ENCODE peak calls at places on chromosomes 13 and 19, in six cellular contexts. One of them, this sample, is unnamed.
A peak's percentile ranks its signal among the peaks of the same experiment; 100 is the strongest.

GRCh38 chr13:101527130-101527529 is 74.7 kb downstream of the ITGBL1 start:
- DNase-seq in SK-N-DZ: no peak
- DNase-seq in GM03348: no peak
- DNase-seq in thoracic aorta: no peak
- DNase-seq in A172: no peak
- DNase-seq in NCI-H345: no peak
- DNase-seq in this sample: no peak

GRCh38 chr19:16233836-16234551 is 36.3 kb downstream of the AP1M1 start:
- DNase-seq in SK-N-DZ: no peak
- DNase-seq in GM03348: no peak
- DNase-seq in thoracic aorta: no peak
- DNase-seq in A172: no peak
- DNase-seq in NCI-H345: no peak
- DNase-seq in this sample: no peak

GRCh38 chr19:47240996-47241918 is 10.3 kb upstream of the BBC3 start:
- DNase-seq in SK-N-DZ: no peak
- DNase-seq in GM03348: peak; percentile 85
- DNase-seq in thoracic aorta: peak; percentile 67
- DNase-seq in A172: peak; percentile 68
- DNase-seq in NCI-H345: peak; percentile 82
- DNase-seq in this sample: no peak

GRCh38 chr19:34317311-34317927 is 47.6 kb upstream of the GPI start:
- DNase-seq in SK-N-DZ: no peak
- DNase-seq in GM03348: no peak
- DNase-seq in thoracic aorta: no peak
- DNase-seq in A172: peak; percentile 38
- DNase-seq in NCI-H345: peak; percentile 9
- DNase-seq in this sample: no peak

GRCh38 chr13:113832204-113832603 is 31.7 kb downstream of the GAS6 start:
- DNase-seq in SK-N-DZ: no peak
- DNase-seq in GM03348: no peak
- DNase-seq in thoracic aorta: no peak
- DNase-seq in A172: peak; percentile 56
- DNase-seq in NCI-H345: no peak
- DNase-seq in this sample: no peak

GRCh38 chr19:572140-572890 is at the start of gene BSG:
- DNase-seq in SK-N-DZ: peak; percentile 99
- DNase-seq in GM03348: peak; percentile 100
- DNase-seq in thoracic aorta: peak; percentile 90
- DNase-seq in A172: peak; percentile 93
- DNase-seq in NCI-H345: peak; percentile 99
- DNase-seq in this sample: peak; percentile 92

GRCh38 chr19:28213476-28214082 is 999.4 kb downstream of the UQCRFS1 start:
- DNase-seq in SK-N-DZ: no peak
- DNase-seq in GM03348: no peak
- DNase-seq in thoracic aorta: no peak
- DNase-seq in A172: peak; percentile 54
- DNase-seq in NCI-H345: no peak
- DNase-seq in this sample: no peak

GRCh38 chr19:18637644-18638630 is 1.1 kb downstream of the KLHL26 start:
- DNase-seq in SK-N-DZ: no peak
- DNase-seq in GM03348: no peak
- DNase-seq in thoracic aorta: no peak
- DNase-seq in A172: no peak
- DNase-seq in NCI-H345: peak; percentile 30
- DNase-seq in this sample: no peak

GRCh38 chr13:39910833-39911232 is 255.4 kb downstream of the COG6 start:
- DNase-seq in SK-N-DZ: no peak
- DNase-seq in GM03348: peak; percentile 6
- DNase-seq in thoracic aorta: no peak
- DNase-seq in A172: no peak
- DNase-seq in NCI-H345: no peak
- DNase-seq in this sample: no peak

GRCh38 chr13:64640002-64640401 is 2590.1 kb downstream of the PCDH9 start:
- DNase-seq in SK-N-DZ: no peak
- DNase-seq in GM03348: no peak
- DNase-seq in thoracic aorta: no peak
- DNase-seq in A172: no peak
- DNase-seq in NCI-H345: peak; percentile 73
- DNase-seq in this sample: no peak

GRCh38 chr19:47111081-47111589 is 2.4 kb downstream of the ZC3H4 start:
- DNase-seq in SK-N-DZ: no peak
- DNase-seq in GM03348: no peak
- DNase-seq in thoracic aorta: no peak
- DNase-seq in A172: no peak
- DNase-seq in NCI-H345: no peak
- DNase-seq in this sample: no peak

GRCh38 chr19:36418287-36419001 is at the start of gene ZFP82:
- DNase-seq in SK-N-DZ: peak; percentile 86
- DNase-seq in GM03348: peak; percentile 97
- DNase-seq in thoracic aorta: no peak
- DNase-seq in A172: no peak
- DNase-seq in NCI-H345: peak; percentile 95
- DNase-seq in this sample: peak; percentile 37

GRCh38 chr19:41698746-41699230 is 9.6 kb upstream of the CEACAM5 start:
- DNase-seq in SK-N-DZ: no peak
- DNase-seq in GM03348: no peak
- DNase-seq in thoracic aorta: no peak
- DNase-seq in A172: no peak
- DNase-seq in NCI-H345: no peak
- DNase-seq in this sample: no peak

GRCh38 chr13:31869582-31869981 is 130.3 kb downstream of the RXFP2 start:
- DNase-seq in SK-N-DZ: no peak
- DNase-seq in GM03348: no peak
- DNase-seq in thoracic aorta: no peak
- DNase-seq in A172: no peak
- DNase-seq in NCI-H345: no peak
- DNase-seq in this sample: no peak

GRCh38 chr19:45501730-45502014 is 3.4 kb downstream of the PPM1N start:
- DNase-seq in SK-N-DZ: no peak
- DNase-seq in GM03348: no peak
- DNase-seq in thoracic aorta: no peak
- DNase-seq in A172: no peak
- DNase-seq in NCI-H345: no peak
- DNase-seq in this sample: no peak

GRCh38 chr13:101204270-101205011 is 211.9 kb downstream of the NALCN start:
- DNase-seq in SK-N-DZ: peak; percentile 95
- DNase-seq in GM03348: no peak
- DNase-seq in thoracic aorta: no peak
- DNase-seq in A172: no peak
- DNase-seq in NCI-H345: no peak
- DNase-seq in this sample: no peak

GRCh38 chr13:66624302-66624701 is 605.8 kb downstream of the PCDH9 start:
- DNase-seq in SK-N-DZ: no peak
- DNase-seq in GM03348: no peak
- DNase-seq in thoracic aorta: no peak
- DNase-seq in A172: no peak
- DNase-seq in NCI-H345: no peak
- DNase-seq in this sample: no peak

GRCh38 chr19:47095707-47096704 is 17.6 kb downstream of the ZC3H4 start:
- DNase-seq in SK-N-DZ: no peak
- DNase-seq in GM03348: no peak
- DNase-seq in thoracic aorta: no peak
- DNase-seq in A172: peak; percentile 73
- DNase-seq in NCI-H345: peak; percentile 6
- DNase-seq in this sample: no peak

GRCh38 chr13:87259479-87260083 is 411.6 kb upstream of the SLITRK5 start:
- DNase-seq in SK-N-DZ: peak; percentile 36
- DNase-seq in GM03348: peak; percentile 4
- DNase-seq in thoracic aorta: no peak
- DNase-seq in A172: peak; percentile 30
- DNase-seq in NCI-H345: no peak
- DNase-seq in this sample: no peak

GRCh38 chr13:40668335-40668734 is 1.9 kb upstream of the FOXO1 start:
- DNase-seq in SK-N-DZ: no peak
- DNase-seq in GM03348: no peak
- DNase-seq in thoracic aorta: no peak
- DNase-seq in A172: no peak
- DNase-seq in NCI-H345: no peak
- DNase-seq in this sample: no peak